ENCODE peak calls at places on chromosomes 5 and 9, in nine cellular contexts. T, N, G, E, F, I, W, Z and Y are unnamed samples.
A peak's percentile ranks its signal among the peaks of the same experiment; 100 is the strongest.

GRCh38 chr9:124306098-124306735 is 48.5 kb downstream of the NEK6 start:
- DNase-seq in T (peak; percentile 91), N (no peak), G (peak; percentile 95), E (no peak), F (no peak), I (no peak), W (no peak), Z (no peak), Y (no peak)

GRCh38 chr5:168165221-168165965 is 126.1 kb upstream of the WWC1 start:
- DNase-seq in T (no peak), N (no peak), G (no peak), E (peak; percentile 61), F (no peak), I (peak; percentile 44), W (no peak), Z (no peak), Y (no peak)

GRCh38 chr5:115459844-115460243 is 84.7 kb downstream of the FEM1C start:
- DNase-seq in T (peak; percentile 76), N (no peak), G (peak; percentile 89), E (no peak), F (no peak), I (no peak), W (no peak), Z (no peak), Y (no peak)

GRCh38 chr5:134371834-134372340 is 518 bp downstream of the UBE2B start:
- DNase-seq in T (peak; percentile 65), N (peak; percentile 59), G (peak; percentile 44), E (peak; percentile 77), F (peak; percentile 73), I (peak; percentile 78), W (peak; percentile 48), Z (peak; percentile 34), Y (no peak)

GRCh38 chr5:146828385-146828784 is 50.2 kb downstream of the PPP2R2B start:
- DNase-seq in T (no peak), N (no peak), G (no peak), E (no peak), F (no peak), I (no peak), W (no peak), Z (no peak), Y (no peak)

GRCh38 chr9:31519011-31519410 is 865.4 kb upstream of the ACO1 start:
- DNase-seq in T (no peak), N (no peak), G (no peak), E (peak; percentile 37), F (no peak), I (peak; percentile 51), W (no peak), Z (no peak), Y (no peak)

GRCh38 chr9:86723351-86723750 is 224.0 kb downstream of the GAS1 start:
- DNase-seq in T (no peak), N (no peak), G (peak; percentile 8), E (no peak), F (no peak), I (no peak), W (no peak), Z (no peak), Y (no peak)

GRCh38 chr5:157672976-157673375 is 1.6 kb downstream of the C5orf52 start:
- DNase-seq in T (no peak), N (no peak), G (no peak), E (no peak), F (peak; percentile 20), I (no peak), W (no peak), Z (no peak), Y (no peak)

GRCh38 chr5:53073349-53073748 is 36.2 kb downstream of the MOCS2 start:
- DNase-seq in T (peak; percentile 60), N (no peak), G (peak; percentile 61), E (no peak), F (no peak), I (no peak), W (no peak), Z (no peak), Y (no peak)

GRCh38 chr5:38925154-38925925 is 79.5 kb downstream of the OSMR start:
- DNase-seq in T (peak; percentile 72), N (no peak), G (peak; percentile 62), E (no peak), F (no peak), I (no peak), W (no peak), Z (no peak), Y (no peak)

GRCh38 chr9:27338527-27338903 is 41.6 kb upstream of the EQTN start:
- DNase-seq in T (no peak), N (no peak), G (no peak), E (no peak), F (no peak), I (no peak), W (no peak), Z (no peak), Y (no peak)

GRCh38 chr9:14156046-14156445 is 157.9 kb downstream of the NFIB start:
- DNase-seq in T (no peak), N (no peak), G (no peak), E (no peak), F (no peak), I (no peak), W (no peak), Z (peak; percentile 16), Y (peak; percentile 40)

GRCh38 chr5:1161108-1161831 is 40.1 kb upstream of the SLC6A19 start:
- DNase-seq in T (no peak), N (no peak), G (no peak), E (no peak), F (no peak), I (no peak), W (no peak), Z (no peak), Y (no peak)

GRCh38 chr5:104540448-104540847 is 977.9 kb upstream of the NUDT12 start:
- DNase-seq in T (peak; percentile 44), N (no peak), G (peak; percentile 18), E (no peak), F (no peak), I (no peak), W (no peak), Z (no peak), Y (no peak)

GRCh38 chr9:68949271-68950000 is 64.5 kb downstream of the PRKACG start:
- DNase-seq in T (no peak), N (no peak), G (peak; percentile 14), E (no peak), F (no peak), I (no peak), W (no peak), Z (no peak), Y (peak; percentile 22)

GRCh38 chr9:107086460-107086859 is 196.6 kb upstream of the RAD23B start:
- DNase-seq in T (no peak), N (no peak), G (no peak), E (no peak), F (no peak), I (no peak), W (no peak), Z (no peak), Y (no peak)

GRCh38 chr9:107090218-107090617 is 192.9 kb upstream of the RAD23B start:
- DNase-seq in T (no peak), N (no peak), G (no peak), E (no peak), F (no peak), I (no peak), W (no peak), Z (no peak), Y (no peak)

GRCh38 chr9:107087256-107087655 is 195.8 kb upstream of the RAD23B start:
- DNase-seq in T (peak; percentile 2), N (no peak), G (no peak), E (no peak), F (no peak), I (no peak), W (no peak), Z (no peak), Y (no peak)
- TF ChIP-seq CTCF in T (no peak), N (no peak), G (no peak), E (peak; percentile 16), F (no peak), I (no peak), W (no peak), Z (no peak), Y (no peak)

DNA sequence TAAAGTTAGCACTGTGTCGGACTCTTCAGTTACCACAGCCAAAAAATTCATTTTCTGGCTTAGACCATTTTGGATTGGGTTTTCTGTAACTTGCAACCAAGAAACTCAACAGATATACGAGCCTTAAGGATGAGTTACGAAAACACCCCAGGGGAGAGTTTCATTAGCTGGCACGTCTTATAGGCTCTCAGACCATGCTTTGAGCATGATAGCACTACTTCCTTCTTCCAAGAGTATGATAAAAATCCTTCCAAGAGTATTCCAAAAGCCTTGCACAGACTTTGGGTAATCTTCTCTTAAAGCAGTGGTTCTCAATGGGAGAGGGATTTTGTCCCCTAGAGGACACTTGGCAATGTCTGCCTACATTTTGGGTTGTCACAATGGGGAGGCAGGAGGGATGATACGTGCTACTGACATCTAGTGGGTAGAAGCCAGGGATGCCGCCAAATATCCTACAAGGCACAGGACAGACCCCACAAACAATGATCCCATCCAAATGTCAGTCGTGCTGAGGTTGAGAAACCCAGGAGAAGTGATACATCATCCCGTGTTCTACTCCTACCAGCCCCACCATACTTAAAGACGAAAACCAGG is 64.8 kb downstream of the SMIM23 start:
- DNase-seq in T (peak; percentile 27), N (no peak), G (peak; percentile 36), E (peak; percentile 69), F (no peak), I (peak; percentile 64), W (no peak), Z (no peak), Y (no peak)
- TF ChIP-seq CTCF in T (peak; percentile 14), N (no peak), G (peak; percentile 36), E (peak; percentile 79), F (peak; percentile 68), I (no peak), W (peak; percentile 59), Z (no peak), Y (peak; percentile 43)

GRCh38 chr9:22102347-22103053 is 93.4 kb upstream of the CDKN2B start:
- DNase-seq in T (peak; percentile 33), N (no peak), G (no peak), E (no peak), F (no peak), I (no peak), W (no peak), Z (no peak), Y (no peak)

GRCh38 chr9:22097712-22098111 is 88.6 kb upstream of the CDKN2B start:
- DNase-seq in T (peak; percentile 83), N (no peak), G (peak; percentile 91), E (no peak), F (no peak), I (no peak), W (no peak), Z (no peak), Y (no peak)

GRCh38 chr9:22103650-22104575 is 94.8 kb upstream of the CDKN2B start:
- DNase-seq in T (peak; percentile 76), N (no peak), G (peak; percentile 71), E (no peak), F (no peak), I (no peak), W (no peak), Z (no peak), Y (no peak)

GRCh38 chr9:22098636-22099332 is 89.7 kb upstream of the CDKN2B start:
- DNase-seq in T (peak; percentile 64), N (no peak), G (peak; percentile 90), E (no peak), F (no peak), I (no peak), W (no peak), Z (no peak), Y (no peak)

GRCh38 chr9:22100626-22101025 is 91.5 kb upstream of the CDKN2B start:
- DNase-seq in T (no peak), N (no peak), G (no peak), E (no peak), F (no peak), I (no peak), W (no peak), Z (no peak), Y (no peak)
- TF ChIP-seq CTCF in T (no peak), N (no peak), G (peak; percentile 30), E (peak; percentile 62), F (peak; percentile 68), I (peak; percentile 51), W (peak; percentile 50), Z (no peak), Y (peak; percentile 27)

GRCh38 chr9:88313364-88314220 is 74.7 kb upstream of the SPIN1 start:
- DNase-seq in T (no peak), N (no peak), G (no peak), E (peak; percentile 70), F (no peak), I (peak; percentile 24), W (no peak), Z (no peak), Y (no peak)
- TF ChIP-seq CTCF in T (no peak), N (no peak), G (no peak), E (peak; percentile 66), F (no peak), I (no peak), W (no peak), Z (no peak), Y (no peak)